ENCODE peak calls at places on chromosomes 4 and X, in four cellular contexts. O is non-pigmented ciliary epithelial cell, B is sciatic nerve, K is T1000. J is an unnamed sample.

GRCh38 chr4:153541426-153542096 is 75.4 kb downstream of the TMEM131L start:
- DNase-seq in O (peak; percentile 86), B (no peak), K (no peak), J (no peak)

GRCh38 chr4:100782356-100782755 is 264.5 kb upstream of the EMCN start:
- DNase-seq in O (no peak), B (no peak), K (no peak), J (no peak)

GRCh38 chr4:107853444-107854325 is 29.0 kb downstream of the SGMS2 start:
- DNase-seq in O (peak; percentile 65), B (no peak), K (no peak), J (no peak)

GRCh38 chrX:134528936-134529335 is 69.0 kb downstream of the HPRT1 start:
- DNase-seq in O (no peak), B (no peak), K (no peak), J (no peak)

GRCh38 chr4:68175562-68176155 is 46.0 kb upstream of the TMPRSS11F start:
- DNase-seq in O (peak; percentile 40), B (no peak), K (peak; percentile 29), J (peak; percentile 51)

GRCh38 chr4:16037901-16038300 is 45.9 kb downstream of the PROM1 start:
- DNase-seq in O (no peak), B (no peak), K (no peak), J (no peak)

GRCh38 chrX:39518451-39519212 is 579.1 kb downstream of the BCOR start:
- DNase-seq in O (no peak), B (no peak), K (no peak), J (peak; percentile 25)

GRCh38 chrX:140715787-140716186 is 6.2 kb downstream of the LINC00632 start:
- DNase-seq in O (no peak), B (no peak), K (no peak), J (no peak)

GRCh38 chr4:107689912-107690587 is 30.0 kb downstream of the PAPSS1 start:
- DNase-seq in O (peak; percentile 84), B (no peak), K (no peak), J (no peak)

GRCh38 chr4:111641813-111642579 is 503.3 kb upstream of the FAM241A start:
- DNase-seq in O (peak; percentile 82), B (peak; percentile 59), K (peak; percentile 44), J (peak; percentile 88)

GRCh38 chr4:175873707-175874106 is 61.6 kb upstream of the GPM6A start:
- DNase-seq in O (no peak), B (no peak), K (no peak), J (no peak)

GRCh38 chrX:37785569-37785968 is 5.7 kb downstream of the CYBB start:
- DNase-seq in O (peak; percentile 2), B (no peak), K (no peak), J (no peak)

GRCh38 chrX:63855896-63856295 is 70.9 kb upstream of the ARHGEF9 start:
- DNase-seq in O (no peak), B (no peak), K (no peak), J (no peak)

GRCh38 chrX:10574663-10575062 is 45.7 kb downstream of the MID1 start:
- DNase-seq in O (no peak), B (no peak), K (no peak), J (no peak)

GRCh38 chrX:7191681-7192110 is 43.7 kb upstream of the PUDP start:
- DNase-seq in O (no peak), B (no peak), K (no peak), J (no peak)

GRCh38 chr4:87309625-87310024 is 13.1 kb downstream of the HSD17B13 start:
- DNase-seq in O (no peak), B (no peak), K (no peak), J (no peak)

GRCh38 chrX:72238721-72239475 is at the start of gene ERCC6L:
- DNase-seq in O (peak; percentile 28), B (peak; percentile 90), K (peak; percentile 75), J (peak; percentile 70)

GRCh38 chr4:100870940-100871772 is 353.3 kb upstream of the EMCN start:
- DNase-seq in O (no peak), B (no peak), K (no peak), J (no peak)

GRCh38 chr4:46123872-46124755 is at the start of gene GABRG1:
- DNase-seq in O (no peak), B (no peak), K (no peak), J (peak; percentile 22)

GRCh38 chr4:143437937-143438336 is 75.6 kb upstream of the SMARCA5 start:
- DNase-seq in O (no peak), B (no peak), K (no peak), J (no peak)

GRCh38 chr4:119238068-119238722 is 25.7 kb downstream of the USP53 start:
- DNase-seq in O (no peak), B (no peak), K (no peak), J (no peak)

GRCh38 chrX:121084903-121085611 is 37.6 kb downstream of the GLUD2 start:
- DNase-seq in O (no peak), B (no peak), K (no peak), J (no peak)

GRCh38 chr4:1055721-1056590 is 44.5 kb downstream of the FGFRL1 start:
- DNase-seq in O (no peak), B (peak; percentile 67), K (no peak), J (no peak)

GRCh38 chrX:124194209-124194608 is 138.3 kb upstream of the TEX13D start:
- DNase-seq in O (no peak), B (no peak), K (no peak), J (no peak)

GRCh38 chr4:107548211-107548905 is 171.7 kb downstream of the PAPSS1 start:
- DNase-seq in O (no peak), B (no peak), K (no peak), J (no peak)

GRCh38 chr4:6201580-6202091 is 1.3 kb upstream of the JAKMIP1 start:
- DNase-seq in O (no peak), B (peak; percentile 40), K (no peak), J (peak; percentile 51)

GRCh38 chrX:151711787-151712186 is 4.0 kb upstream of the FATE1 start:
- DNase-seq in O (no peak), B (no peak), K (no peak), J (no peak)

GRCh38 chr4:174154455-174154854 is 129.0 kb downstream of the FBXO8 start:
- DNase-seq in O (peak; percentile 63), B (no peak), K (no peak), J (peak; percentile 50)

GRCh38 chrX:12360991-12361598 is 222.8 kb downstream of the FRMPD4 start:
- DNase-seq in O (no peak), B (no peak), K (no peak), J (no peak)

GRCh38 chr4:118920247-118920646 is 31.6 kb downstream of the SYNPO2 start:
- DNase-seq in O (no peak), B (no peak), K (no peak), J (no peak)

GRCh38 chrX:71492086-71493065 is 40.5 kb upstream of the OGT start:
- DNase-seq in O (no peak), B (peak; percentile 69), K (no peak), J (no peak)

GRCh38 chr4:123649644-123650356 is 253.2 kb downstream of the SPRY1 start:
- DNase-seq in O (peak; percentile 42), B (no peak), K (no peak), J (no peak)

GRCh38 chr4:52951016-52951415 is 88.9 kb downstream of the RASL11B start:
- DNase-seq in O (no peak), B (no peak), K (no peak), J (no peak)

GRCh38 chrX:15894724-15895123 is 40.1 kb upstream of the AP1S2 start:
- DNase-seq in O (no peak), B (no peak), K (no peak), J (no peak)

GRCh38 chr4:183544109-183544508 is 39.3 kb downstream of the ING2 start:
- DNase-seq in O (no peak), B (no peak), K (no peak), J (no peak)

GRCh38 chrX:150763810-150764209 is 70.6 kb downstream of the MTMR1 start:
- DNase-seq in O (no peak), B (no peak), K (no peak), J (no peak)

GRCh38 chr4:176638992-176639391 is 153.7 kb downstream of the VEGFC start:
- DNase-seq in O (no peak), B (no peak), K (no peak), J (no peak)

GRCh38 chr4:17029964-17030363 is 131.5 kb upstream of the LDB2 start:
- DNase-seq in O (no peak), B (no peak), K (no peak), J (no peak)

GRCh38 chr4:42865572-42866189 is 26.8 kb upstream of the GRXCR1 start:
- DNase-seq in O (peak; percentile 10), B (no peak), K (peak; percentile 49), J (peak; percentile 58)

GRCh38 chr4:113169368-113169767 is 119.9 kb downstream of the ANK2 start:
- DNase-seq in O (no peak), B (no peak), K (no peak), J (no peak)